ENCODE peak calls at places on chromosomes 12 and 14, in six cellular contexts. K is choroid plexus epithelial cell, U is astrocyte of the spinal cord, A is tibial artery, S is upper lobe of right lung, J is lower leg skin. R is an unnamed sample.

GRCh38 chr14:85443001-85443400 is 86.9 kb upstream of the FLRT2 start:
- DNase-seq in U (no peak), J (no peak), A (no peak), S (no peak), K (no peak), R (no peak)

GRCh38 chr14:20667957-20668356 is 16.4 kb upstream of the RNASE4 start:
- DNase-seq in S (no peak), K (no peak), J (no peak), U (no peak), A (no peak), R (no peak)

GRCh38 chr14:91388551-91388975 is 29.1 kb downstream of the CCDC88C start:
- DNase-seq in S (no peak), K (no peak), A (no peak), U (peak; percentile 18), J (no peak), R (no peak)

GRCh38 chr14:86936556-86936955 is 1056.4 kb downstream of the GALC start:
- DNase-seq in J (no peak), S (no peak), U (no peak), A (no peak), K (no peak), R (no peak)

GRCh38 chr14:46920542-46920941 is 269.0 kb upstream of the RPL10L start:
- DNase-seq in J (no peak), K (no peak), A (no peak), S (no peak), U (no peak), R (no peak)

GRCh38 chr14:86012391-86012790 is 482.4 kb downstream of the FLRT2 start:
- DNase-seq in S (no peak), A (no peak), U (no peak), J (no peak), K (no peak), R (no peak)

GRCh38 chr14:89473979-89474378 is 56.9 kb upstream of the FOXN3 start:
- DNase-seq in S (no peak), K (no peak), U (peak; percentile 41), J (no peak), A (no peak), R (no peak)

GRCh38 chr12:39990122-39991101 is 115.5 kb downstream of the SLC2A13 start:
- DNase-seq in J (peak; percentile 87), U (peak; percentile 46), K (peak; percentile 73), A (no peak), S (peak; percentile 71), R (no peak)

GRCh38 chr12:89390802-89391673 is 38.7 kb upstream of the DUSP6 start:
- DNase-seq in J (no peak), K (peak; percentile 86), A (no peak), S (no peak), U (peak; percentile 73), R (no peak)

GRCh38 chr14:77133718-77134338 is 7.8 kb downstream of the ZDHHC22 start:
- DNase-seq in A (peak; percentile 59), J (no peak), K (peak; percentile 74), S (peak; percentile 69), U (peak; percentile 60), R (no peak)

GRCh38 chr12:93777249-93777648 is 100.1 kb downstream of the CRADD start:
- DNase-seq in A (no peak), K (peak; percentile 84), J (no peak), S (no peak), U (peak; percentile 67), R (no peak)

GRCh38 chr12:120596901-120597300 is 15.7 kb upstream of the POP5 start:
- DNase-seq in A (no peak), S (no peak), U (no peak), K (no peak), J (no peak), R (no peak)

DNA sequence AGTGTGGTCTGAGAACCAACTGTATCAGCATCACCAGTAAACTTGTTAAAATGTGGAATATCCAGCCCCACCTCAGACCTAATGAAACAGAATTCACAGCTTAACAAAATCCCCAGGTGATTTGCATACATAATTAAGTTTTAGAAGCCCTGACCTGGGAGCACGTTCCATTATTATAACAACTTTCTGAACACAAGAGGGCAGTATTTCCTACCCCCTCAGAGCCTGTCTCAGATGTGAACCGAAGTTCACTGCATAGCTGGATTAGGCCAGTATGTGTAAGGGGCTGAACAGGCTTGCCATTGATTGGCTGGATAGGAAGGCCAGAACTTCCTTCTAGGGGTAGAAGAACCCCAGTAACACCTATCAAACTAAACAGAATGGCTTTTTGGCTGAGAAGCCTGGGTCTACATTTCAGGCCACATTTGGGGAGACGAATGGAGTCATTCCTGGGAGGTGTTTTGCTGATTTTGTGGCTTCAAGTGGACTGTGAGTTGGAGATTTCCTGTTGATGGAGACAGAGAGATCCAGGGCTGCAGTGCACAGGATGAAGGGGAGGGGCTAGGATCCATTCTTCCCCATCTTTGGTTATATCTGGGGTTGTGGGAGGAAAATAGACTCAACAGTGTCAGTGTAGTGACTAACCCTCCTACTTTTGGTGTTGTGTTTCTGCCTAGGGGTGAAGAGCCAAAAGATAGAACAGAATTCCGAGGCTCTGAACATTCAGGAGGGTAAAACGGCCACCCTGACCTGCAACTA is 94.7 kb upstream of the OR4E1 start:
- DNase-seq in U (peak; percentile 8), S (no peak), K (peak; percentile 34), J (no peak), A (no peak), R (no peak)
- TF ChIP-seq CTCF in U (peak; percentile 43), S (peak; percentile 34), K (peak; percentile 49), J (no peak), A (no peak), R (no peak)

DNA sequence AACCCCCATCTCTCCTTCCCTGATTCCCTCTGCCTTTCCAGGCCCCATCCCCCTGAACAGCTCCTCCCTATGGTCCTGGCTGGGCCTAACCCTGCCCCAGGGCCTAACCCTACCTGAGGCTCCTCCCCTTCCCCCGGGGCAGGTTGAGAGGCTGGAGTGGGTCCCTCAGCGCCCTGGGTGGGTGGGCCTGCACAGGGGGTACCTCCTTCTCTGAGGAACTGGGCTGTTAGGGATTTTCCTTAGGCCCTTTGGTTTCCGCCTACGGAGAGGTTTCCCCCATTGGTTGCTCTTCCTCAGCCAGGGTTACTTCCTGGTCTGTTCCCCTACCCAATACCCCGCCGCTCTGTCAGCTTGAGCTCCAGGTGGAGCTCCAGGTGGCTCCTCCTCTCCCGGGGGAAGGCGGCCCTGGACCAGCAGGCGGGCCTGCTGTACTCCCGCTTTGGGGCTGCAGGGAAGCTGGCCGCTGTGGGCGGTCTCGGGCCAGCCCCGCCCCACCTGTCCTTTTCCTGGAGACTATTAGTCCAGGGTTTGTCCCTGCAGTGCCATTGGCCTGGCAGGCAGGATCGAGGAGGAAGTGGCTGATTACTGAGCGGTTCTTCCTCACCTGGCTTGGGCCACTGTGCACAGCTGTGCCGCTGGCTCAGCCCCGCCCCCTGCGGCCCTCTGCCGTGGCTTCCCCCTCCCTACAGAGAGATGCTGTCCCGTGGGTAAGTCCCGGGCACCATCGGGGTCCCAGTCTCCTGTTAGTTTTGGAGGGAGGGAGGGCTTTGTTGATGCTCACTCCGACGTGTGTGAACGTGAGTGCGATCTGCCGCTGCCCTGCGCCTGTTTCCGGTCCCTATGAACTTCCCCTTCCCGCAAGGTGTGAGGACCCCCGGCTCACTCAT is 2.5 kb downstream of the C12orf57 start:
- DNase-seq in S (peak; percentile 97), J (peak; percentile 92), U (no peak), A (no peak), K (no peak), R (no peak)
- H3K4me3 ChIP-seq in S (peak overlapping the region; percentile 39), J (no peak overlapping the region), U (no peak overlapping the region), A (peak overlapping the region; percentile 2), K (no peak overlapping the region), R (peak overlapping the region; percentile 27)

GRCh38 chr12:90938451-90938850 is 16.5 kb downstream of the CCER1 start:
- DNase-seq in A (no peak), K (peak; percentile 84), J (no peak), U (peak; percentile 50), S (no peak), R (no peak)

GRCh38 chr12:90939382-90939781 is 15.6 kb downstream of the CCER1 start:
- DNase-seq in A (no peak), J (no peak), U (no peak), K (peak; percentile 34), S (no peak), R (no peak)

GRCh38 chr12:90943248-90943647 is 11.7 kb downstream of the CCER1 start:
- DNase-seq in J (no peak), A (no peak), U (no peak), S (no peak), K (no peak), R (no peak)

GRCh38 chr12:90945070-90945649 is 9.8 kb downstream of the CCER1 start:
- DNase-seq in U (peak; percentile 52), J (no peak), A (no peak), S (no peak), K (peak; percentile 67), R (no peak)

GRCh38 chr12:90940872-90941499 is 14.0 kb downstream of the CCER1 start:
- DNase-seq in J (no peak), A (no peak), S (no peak), K (peak; percentile 85), U (peak; percentile 74), R (no peak)
- TF ChIP-seq CTCF in J (no peak), A (peak; percentile 30), S (peak; percentile 58), K (peak; percentile 71), U (peak; percentile 66), R (no peak)

DNA sequence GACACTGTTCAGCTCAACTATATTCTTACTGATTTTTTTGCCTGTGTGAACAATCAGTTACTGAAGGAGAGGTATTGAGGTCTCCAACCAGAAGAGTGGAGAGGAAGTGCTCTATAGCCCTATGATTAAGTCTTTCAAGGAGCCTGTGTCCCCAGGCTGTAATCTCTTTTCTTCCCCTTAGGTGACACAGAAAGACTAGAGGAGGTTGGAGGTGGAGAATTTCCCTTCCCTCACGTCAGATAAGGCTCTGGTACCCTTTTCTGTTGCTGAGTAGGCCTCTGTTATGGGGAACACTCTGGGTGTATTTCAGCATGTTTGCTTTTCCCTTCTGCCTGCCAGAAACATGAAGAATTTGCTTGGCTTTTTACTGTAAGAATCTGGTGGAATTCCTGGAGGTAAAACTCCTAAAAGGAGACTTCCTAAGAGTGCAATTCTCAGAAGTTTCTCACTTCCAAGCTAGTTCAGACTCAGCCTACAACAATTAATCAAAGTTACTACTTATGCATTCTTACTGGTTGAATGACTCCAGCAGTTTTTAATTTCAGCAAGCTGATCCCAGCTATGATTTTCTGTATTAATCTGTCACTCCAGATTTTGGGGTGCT is 58.3 kb downstream of the SIX1 start:
- DNase-seq in A (no peak), K (peak; percentile 12), J (no peak), S (no peak), U (peak; percentile 45), R (no peak)
- H3K4me3 ChIP-seq in A (no peak overlapping the region), K (no peak overlapping the region), J (no peak overlapping the region), S (no peak overlapping the region), U (no peak overlapping the region), R (no peak overlapping the region)

DNA sequence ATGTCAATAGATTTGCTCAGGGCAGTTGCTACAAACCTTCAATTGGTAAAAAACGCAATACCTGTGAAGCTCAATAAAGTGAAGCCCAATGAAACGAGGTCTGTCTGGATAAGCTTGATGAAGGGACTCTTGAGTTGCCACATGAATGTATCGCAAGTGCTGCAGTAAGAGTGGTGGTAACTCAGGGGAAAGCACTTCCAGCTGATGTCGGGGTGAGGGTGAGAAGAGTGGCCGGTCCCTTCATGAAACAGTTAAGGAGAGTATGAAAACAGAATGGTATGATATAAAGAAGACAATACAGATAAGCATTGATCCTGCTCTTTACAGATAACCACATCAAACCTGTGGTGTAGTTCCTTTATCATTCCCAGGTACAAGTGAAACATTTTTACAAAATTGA is 83.4 kb upstream of the EVL start:
- DNase-seq in J (no peak), U (no peak), K (no peak), A (no peak), S (no peak), R (no peak)
- TF ChIP-seq CTCF in J (no peak), U (no peak), K (no peak), A (no peak), S (no peak), R (no peak)

GRCh38 chr12:122195405-122195804 is 8.1 kb upstream of the B3GNT4 start:
- DNase-seq in A (no peak), K (no peak), S (no peak), U (no peak), J (no peak), R (no peak)
- H3K4me3 ChIP-seq in A (no peak overlapping the region), K (no peak overlapping the region), S (no peak overlapping the region), U (no peak overlapping the region), J (no peak overlapping the region), R (no peak overlapping the region)

R was measured in ascending aorta.